ENCODE peak calls at places on chromosome 7, in nine cellular contexts. One of them, this sample, is unnamed.

GRCh38 chr7:91520645-91521044 is 256.4 kb downstream of the FZD1 start:
- DNase-seq in uterus: no peak
- DNase-seq in transverse colon: no peak
- DNase-seq in fibroblast of lung: no peak
- DNase-seq in thoracic aorta: no peak
- DNase-seq in CD8-positive, alpha-beta T cell: no peak
- DNase-seq in hepatocyte: no peak
- DNase-seq in spleen: no peak
- DNase-seq in ascending aorta: no peak
- DNase-seq in this sample: no peak

GRCh38 chr7:41733063-41733398 is 30.1 kb upstream of the INHBA start:
- DNase-seq in uterus: no peak
- DNase-seq in transverse colon: no peak
- DNase-seq in fibroblast of lung: no peak
- DNase-seq in thoracic aorta: no peak
- DNase-seq in CD8-positive, alpha-beta T cell: no peak
- DNase-seq in hepatocyte: no peak
- DNase-seq in spleen: no peak
- DNase-seq in ascending aorta: no peak
- DNase-seq in this sample: no peak

GRCh38 chr7:5692845-5693278 is 88.6 kb downstream of the RNF216 start:
- DNase-seq in uterus: no peak
- DNase-seq in transverse colon: no peak
- DNase-seq in fibroblast of lung: peak
- DNase-seq in thoracic aorta: no peak
- DNase-seq in CD8-positive, alpha-beta T cell: no peak
- DNase-seq in hepatocyte: no peak
- DNase-seq in spleen: no peak
- DNase-seq in ascending aorta: no peak
- DNase-seq in this sample: peak

GRCh38 chr7:136389933-136390332 is 412.8 kb upstream of the MTPN start:
- DNase-seq in uterus: no peak
- DNase-seq in transverse colon: no peak
- DNase-seq in fibroblast of lung: no peak
- DNase-seq in thoracic aorta: no peak
- DNase-seq in CD8-positive, alpha-beta T cell: no peak
- DNase-seq in hepatocyte: no peak
- DNase-seq in spleen: no peak
- DNase-seq in ascending aorta: no peak
- DNase-seq in this sample: no peak

GRCh38 chr7:151725844-151726770 is 150.8 kb downstream of the PRKAG2 start:
- DNase-seq in uterus: no peak
- DNase-seq in transverse colon: no peak
- DNase-seq in fibroblast of lung: no peak
- DNase-seq in thoracic aorta: no peak
- DNase-seq in CD8-positive, alpha-beta T cell: no peak
- DNase-seq in hepatocyte: no peak
- DNase-seq in spleen: no peak
- DNase-seq in ascending aorta: no peak
- DNase-seq in this sample: no peak

GRCh38 chr7:111855842-111856227 is 293.5 kb upstream of the IMMP2L start:
- DNase-seq in uterus: no peak
- DNase-seq in transverse colon: no peak
- DNase-seq in fibroblast of lung: peak
- DNase-seq in thoracic aorta: no peak
- DNase-seq in CD8-positive, alpha-beta T cell: no peak
- DNase-seq in hepatocyte: peak
- DNase-seq in spleen: no peak
- DNase-seq in ascending aorta: no peak
- DNase-seq in this sample: no peak

GRCh38 chr7:64978497-64979203 is 12.2 kb downstream of the ZNF117 start:
- DNase-seq in uterus: no peak
- DNase-seq in transverse colon: no peak
- DNase-seq in fibroblast of lung: no peak
- DNase-seq in thoracic aorta: no peak
- DNase-seq in CD8-positive, alpha-beta T cell: no peak
- DNase-seq in hepatocyte: no peak
- DNase-seq in spleen: no peak
- DNase-seq in ascending aorta: no peak
- DNase-seq in this sample: no peak

GRCh38 chr7:140696024-140696678 is 357 bp upstream of the NDUFB2 start:
- DNase-seq in uterus: peak
- DNase-seq in transverse colon: peak
- DNase-seq in fibroblast of lung: peak
- DNase-seq in thoracic aorta: peak
- DNase-seq in CD8-positive, alpha-beta T cell: peak
- DNase-seq in hepatocyte: peak
- DNase-seq in spleen: peak
- DNase-seq in ascending aorta: peak
- DNase-seq in this sample: peak

GRCh38 chr7:79471283-79471682 is 17.8 kb upstream of the MAGI2 start:
- DNase-seq in uterus: no peak
- DNase-seq in transverse colon: no peak
- DNase-seq in fibroblast of lung: no peak
- DNase-seq in thoracic aorta: no peak
- DNase-seq in CD8-positive, alpha-beta T cell: no peak
- DNase-seq in hepatocyte: no peak
- DNase-seq in spleen: no peak
- DNase-seq in ascending aorta: no peak
- DNase-seq in this sample: no peak

GRCh38 chr7:139109188-139109982 is at the start of gene ZC3HAV1:
- DNase-seq in uterus: peak
- DNase-seq in transverse colon: peak
- DNase-seq in fibroblast of lung: peak
- DNase-seq in thoracic aorta: peak
- DNase-seq in CD8-positive, alpha-beta T cell: peak
- DNase-seq in hepatocyte: peak
- DNase-seq in spleen: peak
- DNase-seq in ascending aorta: peak
- DNase-seq in this sample: peak

GRCh38 chr7:114939484-114940097 is 17.7 kb downstream of the MDFIC start:
- DNase-seq in uterus: no peak
- DNase-seq in transverse colon: no peak
- DNase-seq in fibroblast of lung: no peak
- DNase-seq in thoracic aorta: no peak
- DNase-seq in CD8-positive, alpha-beta T cell: no peak
- DNase-seq in hepatocyte: no peak
- DNase-seq in spleen: no peak
- DNase-seq in ascending aorta: no peak
- DNase-seq in this sample: no peak
- TF ChIP-seq CTCF in uterus: no peak
- TF ChIP-seq CTCF in transverse colon: no peak
- TF ChIP-seq CTCF in fibroblast of lung: no peak
- TF ChIP-seq CTCF in thoracic aorta: no peak
- TF ChIP-seq CTCF in CD8-positive, alpha-beta T cell: no peak
- TF ChIP-seq CTCF in hepatocyte: no peak
- TF ChIP-seq CTCF in spleen: no peak
- TF ChIP-seq CTCF in ascending aorta: no peak
- TF ChIP-seq CTCF in this sample: no peak

DNA sequence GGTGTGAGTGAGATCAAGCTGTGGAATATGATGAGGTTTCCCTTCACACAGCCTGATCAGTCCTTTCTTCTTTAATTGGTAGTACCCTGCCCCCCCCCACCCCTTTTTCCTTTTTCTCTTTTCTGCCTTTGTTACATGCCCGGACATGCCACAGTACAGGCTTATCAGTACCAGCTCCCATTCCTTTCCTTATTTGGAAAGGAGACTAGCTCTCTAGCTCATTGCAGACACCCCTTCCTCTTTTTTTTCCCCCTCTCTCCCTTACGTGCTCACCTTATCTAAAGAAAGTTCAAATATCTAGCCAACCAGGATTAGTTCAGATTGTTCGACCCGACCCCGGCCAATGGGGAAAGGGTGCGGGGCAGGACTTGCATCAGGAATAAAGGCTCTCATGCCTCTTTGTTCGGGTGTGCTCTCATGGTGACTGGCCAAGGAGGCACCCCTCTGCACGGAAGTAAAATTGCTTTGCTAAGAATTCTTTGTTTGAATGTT is 230.4 kb downstream of the ACTR3B start:
- DNase-seq in uterus: no peak
- DNase-seq in transverse colon: no peak
- DNase-seq in fibroblast of lung: peak
- DNase-seq in thoracic aorta: no peak
- DNase-seq in CD8-positive, alpha-beta T cell: no peak
- DNase-seq in hepatocyte: peak
- DNase-seq in spleen: no peak
- DNase-seq in ascending aorta: no peak
- DNase-seq in this sample: no peak
- H3K27ac ChIP-seq in uterus: no peak
- H3K27ac ChIP-seq in transverse colon: no peak
- H3K27ac ChIP-seq in fibroblast of lung: no peak
- H3K27ac ChIP-seq in thoracic aorta: no peak
- H3K27ac ChIP-seq in CD8-positive, alpha-beta T cell: no peak
- H3K27ac ChIP-seq in hepatocyte: peak
- H3K27ac ChIP-seq in spleen: no peak
- H3K27ac ChIP-seq in ascending aorta: no peak
- H3K27ac ChIP-seq in this sample: peak

DNA sequence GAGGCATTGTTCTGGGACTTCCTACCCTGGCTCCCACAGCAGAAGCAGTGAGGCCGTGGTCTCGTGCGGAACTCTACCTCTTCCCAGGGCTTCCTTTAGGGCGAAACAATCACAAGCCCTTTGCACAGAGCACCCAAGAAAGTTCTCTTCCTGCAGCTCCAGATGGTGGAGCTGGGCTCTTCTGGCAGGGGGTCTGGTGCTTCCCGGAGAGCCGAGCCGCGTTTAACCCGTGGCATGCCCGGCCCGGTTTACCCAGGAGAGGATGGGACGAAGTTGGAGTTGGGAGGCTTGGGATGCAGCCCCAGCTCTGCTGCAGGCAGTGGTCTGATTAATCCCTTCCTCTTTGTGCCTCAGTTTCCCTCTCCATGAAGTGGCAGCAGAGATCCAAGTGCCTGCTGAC is 9.0 kb upstream of the ATP6V0E2 start:
- DNase-seq in uterus: no peak
- DNase-seq in transverse colon: no peak
- DNase-seq in fibroblast of lung: no peak
- DNase-seq in thoracic aorta: no peak
- DNase-seq in CD8-positive, alpha-beta T cell: no peak
- DNase-seq in hepatocyte: no peak
- DNase-seq in spleen: no peak
- DNase-seq in ascending aorta: no peak
- DNase-seq in this sample: no peak
- H3K4me3 ChIP-seq in uterus: no peak
- H3K4me3 ChIP-seq in transverse colon: no peak
- H3K4me3 ChIP-seq in fibroblast of lung: no peak
- H3K4me3 ChIP-seq in thoracic aorta: no peak
- H3K4me3 ChIP-seq in CD8-positive, alpha-beta T cell: peak
- H3K4me3 ChIP-seq in hepatocyte: no peak
- H3K4me3 ChIP-seq in spleen: no peak
- H3K4me3 ChIP-seq in ascending aorta: no peak
- H3K4me3 ChIP-seq in this sample: no peak

DNA sequence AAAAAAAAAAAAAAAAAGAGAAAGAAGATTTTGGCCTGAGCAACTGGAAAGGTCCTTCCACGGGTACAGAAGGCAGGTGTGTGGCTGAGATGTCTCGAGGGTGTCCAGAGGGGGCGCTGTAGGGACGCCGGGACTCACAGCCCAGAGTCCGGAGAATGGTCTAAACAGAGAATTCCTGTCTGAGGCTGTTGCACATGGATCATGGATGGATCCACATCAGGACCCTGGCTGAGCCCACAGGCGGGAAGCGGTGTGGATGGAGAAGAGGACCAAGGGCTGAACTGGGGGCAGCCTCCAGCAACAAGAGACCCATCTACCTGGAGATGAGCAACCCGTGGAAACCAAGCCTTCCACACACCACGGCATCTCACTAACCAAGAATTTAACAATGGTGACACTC is 55.0 kb downstream of the PKD1L1 start:
- DNase-seq in uterus: no peak
- DNase-seq in transverse colon: no peak
- DNase-seq in fibroblast of lung: no peak
- DNase-seq in thoracic aorta: no peak
- DNase-seq in CD8-positive, alpha-beta T cell: no peak
- DNase-seq in hepatocyte: no peak
- DNase-seq in spleen: no peak
- DNase-seq in ascending aorta: no peak
- DNase-seq in this sample: no peak
- TF ChIP-seq CTCF in uterus: no peak
- TF ChIP-seq CTCF in transverse colon: no peak
- TF ChIP-seq CTCF in fibroblast of lung: no peak
- TF ChIP-seq CTCF in thoracic aorta: no peak
- TF ChIP-seq CTCF in CD8-positive, alpha-beta T cell: no peak
- TF ChIP-seq CTCF in hepatocyte: no peak
- TF ChIP-seq CTCF in spleen: no peak
- TF ChIP-seq CTCF in ascending aorta: no peak
- TF ChIP-seq CTCF in this sample: peak

GRCh38 chr7:105014725-105015630 is 973 bp downstream of the KMT2E start:
- DNase-seq in uterus: peak
- DNase-seq in transverse colon: peak
- DNase-seq in fibroblast of lung: peak
- DNase-seq in thoracic aorta: no peak
- DNase-seq in CD8-positive, alpha-beta T cell: peak
- DNase-seq in hepatocyte: peak
- DNase-seq in spleen: peak
- DNase-seq in ascending aorta: no peak
- DNase-seq in this sample: no peak

GRCh38 chr7:105016083-105017075 is 2.4 kb downstream of the KMT2E start:
- DNase-seq in uterus: no peak
- DNase-seq in transverse colon: no peak
- DNase-seq in fibroblast of lung: no peak
- DNase-seq in thoracic aorta: no peak
- DNase-seq in CD8-positive, alpha-beta T cell: no peak
- DNase-seq in hepatocyte: no peak
- DNase-seq in spleen: no peak
- DNase-seq in ascending aorta: no peak
- DNase-seq in this sample: no peak

GRCh38 chr7:105019269-105019668 is 5.3 kb downstream of the KMT2E start:
- DNase-seq in uterus: no peak
- DNase-seq in transverse colon: no peak
- DNase-seq in fibroblast of lung: no peak
- DNase-seq in thoracic aorta: no peak
- DNase-seq in CD8-positive, alpha-beta T cell: no peak
- DNase-seq in hepatocyte: no peak
- DNase-seq in spleen: no peak
- DNase-seq in ascending aorta: no peak
- DNase-seq in this sample: no peak

GRCh38 chr7:105015631-105015965 is 1.6 kb downstream of the KMT2E start:
- DNase-seq in uterus: no peak
- DNase-seq in transverse colon: peak
- DNase-seq in fibroblast of lung: peak
- DNase-seq in thoracic aorta: no peak
- DNase-seq in CD8-positive, alpha-beta T cell: no peak
- DNase-seq in hepatocyte: peak
- DNase-seq in spleen: no peak
- DNase-seq in ascending aorta: no peak
- DNase-seq in this sample: no peak

GRCh38 chr7:105017263-105018051 is 3.5 kb downstream of the KMT2E start:
- DNase-seq in uterus: no peak
- DNase-seq in transverse colon: no peak
- DNase-seq in fibroblast of lung: no peak
- DNase-seq in thoracic aorta: no peak
- DNase-seq in CD8-positive, alpha-beta T cell: no peak
- DNase-seq in hepatocyte: no peak
- DNase-seq in spleen: no peak
- DNase-seq in ascending aorta: no peak
- DNase-seq in this sample: no peak
- H3K27ac ChIP-seq in uterus: peak
- H3K27ac ChIP-seq in transverse colon: peak
- H3K27ac ChIP-seq in fibroblast of lung: peak
- H3K27ac ChIP-seq in thoracic aorta: peak
- H3K27ac ChIP-seq in CD8-positive, alpha-beta T cell: peak
- H3K27ac ChIP-seq in hepatocyte: peak
- H3K27ac ChIP-seq in spleen: peak
- H3K27ac ChIP-seq in ascending aorta: peak
- H3K27ac ChIP-seq in this sample: no peak

GRCh38 chr7:32942783-32943653 is 14.2 kb upstream of the FKBP9 start:
- DNase-seq in uterus: peak
- DNase-seq in transverse colon: peak
- DNase-seq in fibroblast of lung: peak
- DNase-seq in thoracic aorta: no peak
- DNase-seq in CD8-positive, alpha-beta T cell: peak
- DNase-seq in hepatocyte: peak
- DNase-seq in spleen: peak
- DNase-seq in ascending aorta: peak
- DNase-seq in this sample: no peak
- H3K4me3 ChIP-seq in uterus: peak
- H3K4me3 ChIP-seq in transverse colon: peak
- H3K4me3 ChIP-seq in fibroblast of lung: peak
- H3K4me3 ChIP-seq in thoracic aorta: peak
- H3K4me3 ChIP-seq in CD8-positive, alpha-beta T cell: peak
- H3K4me3 ChIP-seq in hepatocyte: peak
- H3K4me3 ChIP-seq in spleen: peak
- H3K4me3 ChIP-seq in ascending aorta: peak
- H3K4me3 ChIP-seq in this sample: peak